ENCODE peak calls at places on chromosome 2, in nine cellular contexts. Q is NCI-H774; C is ELR; V is activated CD4-positive, alpha-beta T cell treated with anti-CD3 and anti-CD28 coated beads, Interleukin-2, amount 10 ng/mL, durations not matched to agents 7 days and 5 days; S is PC-3; D is brain microvascular endothelial cell; L is stimulated activated CD4-positive, alpha-beta T cell treated with anti-CD3 and anti-CD28 coated beads, Interleukin-15, amount 100 ng/mL, for 24 hours; G is ascending aorta; T is NCI-H2081. J is an unnamed sample.

GRCh38 chr2:69436937-69437750 is at the start of gene NFU1:
- DNase-seq in Q (peak), C (peak), V (peak), S (peak), D (peak), L (peak), G (peak), T (peak), J (peak)

GRCh38 chr2:99960724-99961566 is 181.4 kb downstream of the AFF3 start:
- DNase-seq in Q (no peak), C (no peak), V (no peak), S (no peak), D (no peak), L (no peak), G (no peak), T (no peak), J (no peak)

GRCh38 chr2:23689891-23690290 is 237.0 kb downstream of the ATAD2B start:
- DNase-seq in Q (no peak), C (no peak), V (no peak), S (no peak), D (no peak), L (no peak), G (no peak), T (no peak), J (no peak)

GRCh38 chr2:21118302-21118920 is 5.4 kb upstream of the TDRD15 start:
- DNase-seq in Q (peak), C (peak), V (peak), S (peak), D (peak), L (peak), G (peak), T (peak), J (no peak)

GRCh38 chr2:56128235-56128634 is 55.6 kb upstream of the CCDC85A start:
- DNase-seq in Q (no peak), C (no peak), V (no peak), S (no peak), D (no peak), L (no peak), G (no peak), T (no peak), J (no peak)

GRCh38 chr2:222904557-222905258 is 43.9 kb downstream of the ACSL3 start:
- DNase-seq in Q (no peak), C (peak), V (no peak), S (peak), D (peak), L (no peak), G (no peak), T (no peak), J (no peak)

GRCh38 chr2:5592906-5593305 is 99.3 kb upstream of the SOX11 start:
- DNase-seq in Q (no peak), C (no peak), V (no peak), S (no peak), D (no peak), L (no peak), G (no peak), T (no peak), J (no peak)

GRCh38 chr2:212929116-212929515 is 222.3 kb downstream of the IKZF2 start:
- DNase-seq in Q (no peak), C (peak), V (no peak), S (no peak), D (no peak), L (no peak), G (no peak), T (no peak), J (no peak)

GRCh38 chr2:118750959-118751565 is 96.4 kb downstream of the EN1 start:
- DNase-seq in Q (no peak), C (no peak), V (no peak), S (peak), D (no peak), L (no peak), G (no peak), T (no peak), J (no peak)

GRCh38 chr2:54404270-54404669 is 51.9 kb upstream of the SPTBN1 start:
- DNase-seq in Q (no peak), C (no peak), V (no peak), S (no peak), D (no peak), L (no peak), G (no peak), T (no peak), J (no peak)